ENCODE peak calls at places on chromosome 7, in nine cellular contexts. O is GM12865; H is germinal center; R is NCI-H2029; Y is T-helper 17 cell; X is stimulated activated CD8-positive, alpha-beta memory T cell treated with anti-CD3 and anti-CD28 coated beads, Interleukin-2, amount 100 ng/mL, for 1 hour; A is astrocyte; Q is activated T-helper 9 cell treated with anti-CD3 and anti-CD28 coated beads, Interleukin-2, amount 50 U/mL, for 16 hours; P is coronary artery. C is an unnamed sample.

GRCh38 chr7:120407015-120407414 is 134.0 kb downstream of the KCND2 start:
- DNase-seq in O (no peak), H (no peak), R (no peak), Y (no peak), X (no peak), A (no peak), Q (no peak), P (no peak), C (no peak)

GRCh38 chr7:138513344-138513871 is 53.3 kb downstream of the TRIM24 start:
- DNase-seq in O (no peak), H (no peak), R (no peak), Y (no peak), X (no peak), A (no peak), Q (no peak), P (no peak), C (no peak)

GRCh38 chr7:101124376-101125056 is 2.4 kb upstream of the SERPINE1 start:
- DNase-seq in O (no peak), H (no peak), R (no peak), Y (no peak), X (no peak), A (peak), Q (no peak), P (no peak), C (peak)

GRCh38 chr7:38822556-38822955 is 86.4 kb downstream of the VPS41 start:
- DNase-seq in O (no peak), H (no peak), R (no peak), Y (no peak), X (no peak), A (peak), Q (no peak), P (no peak), C (no peak)

GRCh38 chr7:94188350-94188749 is 184.2 kb upstream of the BET1 start:
- DNase-seq in O (no peak), H (no peak), R (no peak), Y (no peak), X (no peak), A (no peak), Q (no peak), P (no peak), C (no peak)

GRCh38 chr7:102063736-102064135 is 222.9 kb upstream of the SH2B2 start:
- DNase-seq in O (no peak), H (no peak), R (no peak), Y (no peak), X (no peak), A (peak), Q (no peak), P (no peak), C (no peak)

GRCh38 chr7:86833360-86833759 is 189.7 kb downstream of the GRM3 start:
- DNase-seq in O (no peak), H (no peak), R (peak), Y (no peak), X (no peak), A (no peak), Q (no peak), P (no peak), C (no peak)

GRCh38 chr7:130903358-130903974 is 169.5 kb upstream of the KLF14 start:
- DNase-seq in O (peak), H (no peak), R (no peak), Y (no peak), X (no peak), A (peak), Q (no peak), P (no peak), C (peak)

GRCh38 chr7:151275813-151276577 is 27.5 kb upstream of the SMARCD3 start:
- DNase-seq in O (no peak), H (no peak), R (no peak), Y (no peak), X (peak), A (no peak), Q (no peak), P (no peak), C (no peak)

GRCh38 chr7:113912881-113913280 is 5.9 kb downstream of the PPP1R3A start:
- DNase-seq in O (no peak), H (no peak), R (no peak), Y (no peak), X (no peak), A (no peak), Q (no peak), P (no peak), C (no peak)

GRCh38 chr7:128122577-128123290 is 91.5 kb upstream of the LRRC4 start:
- DNase-seq in O (no peak), H (no peak), R (no peak), Y (no peak), X (no peak), A (no peak), Q (no peak), P (peak), C (peak)

C was measured in MV-4-11.